ENCODE peak calls at places on chromosome 13, in seven cellular contexts. O is uterus, A is cardiac muscle cell, V is HepG2, U is fibroblast of lung, T is iPS DF 6.9, G is NT2/D1. K is an unnamed sample. For H3K4me1, the result is how much of the 10 kb centered on the place peaks cover.

GRCh38 chr13:23889598-23890224 is 511 bp upstream of the MIPEP start:
- DNase-seq in A (no peak), T (no peak), V (no peak), U (no peak), O (no peak), G (no peak), K (peak)

GRCh38 chr13:43348397-43348796 is 325.0 kb downstream of the DNAJC15 start:
- DNase-seq in T (no peak), A (no peak), U (no peak), V (no peak), G (no peak), O (no peak), K (no peak)

GRCh38 chr13:90270231-90270630 is 1077.3 kb upstream of the MIR17HG start:
- DNase-seq in G (no peak), V (no peak), T (no peak), U (no peak), A (peak), O (no peak), K (no peak)

GRCh38 chr13:29000802-29001201 is 180.7 kb downstream of the MTUS2 start:
- DNase-seq in O (no peak), G (no peak), A (no peak), U (no peak), T (no peak), V (no peak), K (no peak)

GRCh38 chr13:104422668-104423067 is 1356.5 kb upstream of the SLC10A2 start:
- DNase-seq in G (no peak), T (no peak), U (no peak), O (no peak), A (no peak), V (no peak), K (no peak)

GRCh38 chr13:101624981-101625380 is 172.5 kb downstream of the ITGBL1 start:
- DNase-seq in O (no peak), A (no peak), G (no peak), T (no peak), V (no peak), U (no peak), K (no peak)

GRCh38 chr13:109370486-109370885 is 415.9 kb downstream of the IRS2 start:
- DNase-seq in G (no peak), O (no peak), T (no peak), V (no peak), U (no peak), A (no peak), K (no peak)

GRCh38 chr13:73303858-73304257 is 245.1 kb downstream of the KLF5 start:
- DNase-seq in A (no peak), O (no peak), T (no peak), U (no peak), V (no peak), G (no peak), K (no peak)

GRCh38 chr13:100875392-100876043 is 200.9 kb upstream of the TMTC4 start:
- DNase-seq in O (no peak), T (no peak), G (no peak), U (peak), A (peak), V (no peak), K (no peak)

GRCh38 chr13:53121131-53121773 is 92.6 kb downstream of the OLFM4 start:
- DNase-seq in U (no peak), V (no peak), O (no peak), A (no peak), T (no peak), G (peak), K (no peak)

GRCh38 chr13:23609414-23610186 is 39.4 kb downstream of the TNFRSF19 start:
- DNase-seq in T (no peak), O (peak), V (no peak), G (no peak), U (peak), A (peak), K (no peak)

GRCh38 chr13:66634384-66634783 is 595.8 kb downstream of the PCDH9 start:
- DNase-seq in A (no peak), G (no peak), V (no peak), T (no peak), O (no peak), U (no peak), K (no peak)

GRCh38 chr13:106385669-106386068 is 149.8 kb downstream of the EFNB2 start:
- DNase-seq in O (no peak), G (no peak), T (no peak), A (no peak), V (no peak), U (peak), K (no peak)

GRCh38 chr13:113052206-113052605 is 53.4 kb upstream of the F7 start:
- DNase-seq in U (no peak), G (no peak), T (no peak), A (no peak), O (no peak), V (no peak), K (no peak)

GRCh38 chr13:87344176-87344575 is 327.0 kb upstream of the SLITRK5 start:
- DNase-seq in O (no peak), U (no peak), G (no peak), T (no peak), A (no peak), V (no peak), K (no peak)

GRCh38 chr13:40480915-40481525 is 185.4 kb downstream of the FOXO1 start:
- DNase-seq in G (no peak), O (no peak), A (no peak), V (no peak), T (no peak), U (no peak), K (no peak)
- H3K4me1 ChIP-seq in G (under half), O (under half), A (under half), V (half or more), T (under half), U (under half), K (under half)

DNA sequence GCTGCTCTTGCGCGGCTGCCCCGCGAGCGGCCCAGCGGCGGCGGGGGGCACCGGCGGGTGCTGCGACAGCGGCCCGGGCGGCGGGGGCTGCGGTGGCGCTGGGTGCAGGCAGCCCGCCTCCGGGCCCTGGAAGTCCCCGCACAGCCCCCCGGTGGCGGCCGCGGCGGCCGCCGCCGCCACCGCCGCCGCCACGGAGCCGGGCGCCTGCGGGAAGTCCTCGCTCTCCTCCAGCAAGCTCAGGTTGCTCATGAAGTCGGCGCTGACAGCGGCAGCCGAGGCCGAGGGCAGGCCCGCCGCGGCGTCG is 735 bp downstream of the FOXO1 start:
- DNase-seq in U (peak), V (no peak), T (no peak), A (no peak), G (no peak), O (no peak), K (peak)
- H3K4me1 ChIP-seq in U (under half), V (under half), T (under half), A (under half), G (under half), O (under half), K (under half)

GRCh38 chr13:78598933-78599332 is 4.4 kb downstream of the POU4F1 start:
- DNase-seq in O (no peak), G (no peak), T (no peak), V (no peak), A (no peak), U (no peak), K (no peak)
- H3K4me1 ChIP-seq in O (under half), G (under half), T (under half), V (under half), A (under half), U (under half), K (under half)

GRCh38 chr13:91797567-91797966 is 399.1 kb downstream of the GPC5 start:
- DNase-seq in O (no peak), A (no peak), V (no peak), T (no peak), G (no peak), U (no peak), K (no peak)
- H3K4me1 ChIP-seq in O (under half), A (under half), V (under half), T (under half), G (under half), U (under half), K (under half)

GRCh38 chr13:42048323-42048624 is 174 bp upstream of the DGKH start:
- DNase-seq in U (no peak), T (no peak), A (no peak), O (no peak), V (no peak), G (no peak), K (no peak)
- H3K4me1 ChIP-seq in U (under half), T (under half), A (under half), O (under half), V (under half), G (under half), K (under half)

GRCh38 chr13:36831291-36831690 is 12.3 kb downstream of the RFXAP start:
- DNase-seq in V (no peak), T (no peak), G (no peak), U (no peak), O (no peak), A (no peak), K (no peak)
- H3K4me1 ChIP-seq in V (under half), T (under half), G (under half), U (under half), O (under half), A (under half), K (under half)

GRCh38 chr13:110396913-110397379 is 89.9 kb downstream of the COL4A2 start:
- DNase-seq in T (no peak), V (no peak), O (peak), U (peak), A (peak), G (no peak), K (peak)

GRCh38 chr13:110400786-110401533 is 93.9 kb downstream of the COL4A2 start:
- DNase-seq in U (peak), A (peak), T (no peak), O (peak), G (no peak), V (no peak), K (no peak)

GRCh38 chr13:110399801-110400200 is 92.7 kb downstream of the COL4A2 start:
- DNase-seq in G (no peak), O (no peak), V (no peak), T (no peak), A (peak), U (peak), K (no peak)

GRCh38 chr13:110397445-110397844 is 90.4 kb downstream of the COL4A2 start:
- DNase-seq in V (no peak), A (peak), U (peak), O (peak), T (no peak), G (no peak), K (no peak)

DNA sequence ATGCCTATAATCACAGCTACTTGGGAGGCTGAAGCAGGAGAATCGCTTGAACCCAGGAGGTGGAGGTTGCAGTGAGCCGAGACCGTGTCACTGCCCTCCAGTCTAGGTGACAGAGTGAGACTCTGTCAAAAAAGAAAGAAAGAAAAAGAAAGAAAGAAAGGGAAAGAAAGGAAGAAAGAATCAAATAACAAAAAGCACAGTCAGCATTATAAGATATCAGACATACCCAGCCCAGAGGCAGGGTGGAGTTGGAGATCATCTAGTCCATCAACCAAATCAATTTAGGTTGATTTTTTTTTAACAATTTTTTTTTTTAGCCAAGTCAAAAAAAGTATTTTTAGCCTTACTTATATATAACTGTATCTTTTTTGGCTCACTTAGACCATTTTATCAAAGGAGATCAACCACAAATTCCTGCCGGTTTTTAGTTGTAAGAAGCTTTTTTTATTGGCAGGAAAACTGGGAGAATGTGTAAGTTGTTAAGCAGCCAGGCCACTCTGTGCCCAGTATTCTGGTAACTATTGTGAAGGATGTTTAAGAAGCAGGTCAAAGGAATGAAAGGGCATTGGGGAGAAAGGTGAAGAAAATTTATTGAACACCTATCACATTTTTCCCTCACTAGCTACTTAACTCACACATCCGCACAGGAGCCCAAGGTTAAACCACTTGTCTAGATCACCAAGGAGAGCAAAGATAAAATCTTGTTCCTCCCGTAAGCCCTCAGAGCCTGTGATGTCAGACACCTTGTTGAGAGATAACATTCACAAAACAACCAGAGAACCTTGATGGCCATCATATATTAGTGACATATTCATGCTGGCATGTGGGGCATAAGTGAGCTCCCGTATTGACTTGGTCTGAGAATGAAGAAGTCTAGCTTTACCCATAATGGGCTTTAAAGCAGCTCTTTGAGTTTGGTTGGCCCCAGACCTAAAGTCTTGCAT is 91.8 kb downstream of the COL4A2 start:
- DNase-seq in T (no peak), O (peak), G (no peak), U (peak), A (peak), V (no peak), K (no peak)
- H3K4me1 ChIP-seq in T (under half), O (under half), G (under half), U (under half), A (under half), V (under half), K (under half)

DNA sequence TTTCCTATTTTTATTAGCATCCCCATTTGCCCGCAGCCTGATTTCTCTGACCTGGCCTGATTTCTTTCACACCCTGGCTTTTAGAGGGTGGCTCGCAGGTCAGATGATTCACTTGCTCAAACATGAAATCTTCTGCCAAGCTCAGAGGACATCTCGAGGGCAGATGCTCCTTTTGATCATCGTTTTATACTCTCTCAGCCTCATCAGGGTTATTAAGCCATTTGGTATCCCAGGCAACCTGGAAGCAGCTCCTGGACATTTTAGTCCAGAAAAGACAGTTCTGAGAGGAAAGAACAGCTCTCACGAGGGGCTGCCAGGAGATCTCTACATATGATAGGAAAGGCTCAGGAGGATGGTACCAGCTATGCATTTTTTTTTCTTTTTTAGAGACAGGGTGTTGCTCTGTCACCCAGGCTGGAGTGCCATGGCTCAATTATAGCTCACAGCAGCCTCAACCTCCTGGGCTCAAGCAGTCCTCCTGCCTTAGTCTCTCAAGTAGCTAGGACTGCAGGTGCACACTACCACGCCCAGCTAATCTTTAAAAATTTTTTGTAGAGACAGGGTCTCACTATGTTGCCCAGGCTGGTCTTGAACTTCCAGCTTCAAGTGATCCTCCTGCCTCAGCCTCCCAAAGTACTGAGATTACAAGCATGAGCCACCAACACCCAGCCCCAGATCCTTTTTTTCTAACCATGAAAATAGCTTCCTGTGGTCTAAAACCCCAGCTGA is 165.4 kb downstream of the KATNAL1 start:
- DNase-seq in V (no peak), O (no peak), G (no peak), A (no peak), T (no peak), U (no peak), K (no peak)
- H3K4me1 ChIP-seq in V (under half), O (under half), G (under half), A (under half), T (under half), U (under half), K (under half)

DNA sequence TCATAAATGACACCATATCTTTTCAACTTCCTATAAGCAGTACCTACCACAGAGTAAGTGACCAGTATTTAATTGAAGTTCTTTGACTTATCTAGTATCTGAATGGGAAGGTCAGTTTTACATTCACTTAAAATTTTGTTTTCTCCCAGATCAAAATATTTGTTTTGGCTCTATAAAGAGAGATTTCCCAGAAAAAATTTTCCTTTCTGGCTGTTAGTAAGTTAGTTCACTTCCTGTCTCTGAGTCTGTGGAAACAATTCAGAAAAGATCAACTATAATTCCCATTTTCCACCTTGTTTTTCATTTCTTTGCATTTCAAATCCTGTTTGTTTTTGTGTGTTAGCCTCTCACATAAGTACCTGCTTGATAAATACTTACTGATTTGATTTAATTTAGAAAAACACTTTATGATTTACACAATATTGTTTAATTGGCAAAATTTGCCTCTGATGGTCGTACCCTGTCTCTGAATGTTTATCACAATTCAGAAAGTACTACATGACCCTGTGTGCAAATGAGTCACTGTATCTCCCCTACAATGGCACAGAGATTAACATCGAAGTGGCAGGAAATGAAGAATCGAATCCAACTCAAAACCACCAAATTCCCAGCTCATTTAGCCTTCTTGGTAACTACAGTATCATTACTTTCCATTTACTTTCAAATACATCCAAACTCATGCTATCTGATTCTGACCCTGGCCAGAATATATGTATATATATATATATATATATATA is 15.4 kb upstream of the MED4 start:
- DNase-seq in G (no peak), V (no peak), U (no peak), T (no peak), A (peak), O (no peak), K (no peak)
- H3K4me1 ChIP-seq in G (under half), V (half or more), U (under half), T (under half), A (under half), O (under half), K (under half)

K was measured in small intestine.